ENCODE peak calls at places on chromosomes 4 and X, in five cellular contexts. One of them, this sample, is unnamed.
A peak's percentile ranks its signal among the peaks of the same experiment; 100 is the strongest.

GRCh38 chrX:153439977-153440376 is 5.9 kb downstream of the TREX2 start:
- DNase-seq in sigmoid colon: no peak
- DNase-seq in heart left ventricle: no peak
- DNase-seq in breast epithelium: no peak
- DNase-seq in suprapubic skin: no peak
- DNase-seq in this sample: no peak

GRCh38 chrX:154444755-154445246 is 860 bp downstream of the FAM50A start:
- DNase-seq in sigmoid colon: no peak
- DNase-seq in heart left ventricle: no peak
- DNase-seq in breast epithelium: no peak
- DNase-seq in suprapubic skin: no peak
- DNase-seq in this sample: no peak

GRCh38 chrX:11724122-11725017 is 33.7 kb upstream of the MSL3 start:
- DNase-seq in sigmoid colon: no peak
- DNase-seq in heart left ventricle: no peak
- DNase-seq in breast epithelium: no peak
- DNase-seq in suprapubic skin: no peak
- DNase-seq in this sample: no peak

GRCh38 chrX:40085086-40085551 is 12.6 kb downstream of the BCOR start:
- DNase-seq in sigmoid colon: no peak
- DNase-seq in heart left ventricle: no peak
- DNase-seq in breast epithelium: no peak
- DNase-seq in suprapubic skin: no peak
- DNase-seq in this sample: no peak

GRCh38 chr4:183118585-183118984 is 19.5 kb downstream of the WWC2 start:
- DNase-seq in sigmoid colon: no peak
- DNase-seq in heart left ventricle: no peak
- DNase-seq in breast epithelium: no peak
- DNase-seq in suprapubic skin: no peak
- DNase-seq in this sample: no peak

GRCh38 chr4:131248314-131248713 is 1900.8 kb upstream of the PCDH10 start:
- DNase-seq in sigmoid colon: no peak
- DNase-seq in heart left ventricle: no peak
- DNase-seq in breast epithelium: no peak
- DNase-seq in suprapubic skin: no peak
- DNase-seq in this sample: no peak

GRCh38 chr4:42364654-42365053 is 32.6 kb upstream of the SHISA3 start:
- DNase-seq in sigmoid colon: no peak
- DNase-seq in heart left ventricle: no peak
- DNase-seq in breast epithelium: no peak
- DNase-seq in suprapubic skin: no peak
- DNase-seq in this sample: no peak

GRCh38 chr4:44869222-44869882 is 143.0 kb upstream of the GNPDA2 start:
- DNase-seq in sigmoid colon: no peak
- DNase-seq in heart left ventricle: no peak
- DNase-seq in breast epithelium: no peak
- DNase-seq in suprapubic skin: no peak
- DNase-seq in this sample: no peak

GRCh38 chr4:22906046-22906445 is 213.3 kb downstream of the GBA3 start:
- DNase-seq in sigmoid colon: no peak
- DNase-seq in heart left ventricle: no peak
- DNase-seq in breast epithelium: no peak
- DNase-seq in suprapubic skin: no peak
- DNase-seq in this sample: no peak

GRCh38 chr4:137267024-137267423 is 265.3 kb downstream of the PCDH18 start:
- DNase-seq in sigmoid colon: no peak
- DNase-seq in heart left ventricle: no peak
- DNase-seq in breast epithelium: no peak
- DNase-seq in suprapubic skin: no peak
- DNase-seq in this sample: no peak

GRCh38 chr4:108270466-108271450 is 102.0 kb upstream of the LEF1 start:
- DNase-seq in sigmoid colon: no peak
- DNase-seq in heart left ventricle: no peak
- DNase-seq in breast epithelium: no peak
- DNase-seq in suprapubic skin: no peak
- DNase-seq in this sample: no peak

GRCh38 chr4:15677507-15677988 is 4.1 kb upstream of the FAM200B start:
- DNase-seq in sigmoid colon: no peak
- DNase-seq in heart left ventricle: no peak
- DNase-seq in breast epithelium: no peak
- DNase-seq in suprapubic skin: no peak
- DNase-seq in this sample: no peak

GRCh38 chrX:136880003-136880451 is 498 bp downstream of the RBMX start:
- DNase-seq in sigmoid colon: no peak
- DNase-seq in heart left ventricle: peak; percentile 18
- DNase-seq in breast epithelium: no peak
- DNase-seq in suprapubic skin: peak; percentile 66
- DNase-seq in this sample: peak; percentile 29

GRCh38 chr4:138242830-138243149 is 641 bp upstream of the SLC7A11 start:
- DNase-seq in sigmoid colon: no peak
- DNase-seq in heart left ventricle: no peak
- DNase-seq in breast epithelium: no peak
- DNase-seq in suprapubic skin: no peak
- DNase-seq in this sample: no peak

GRCh38 chr4:3308691-3309090 is 15.9 kb downstream of the RGS12 start:
- DNase-seq in sigmoid colon: no peak
- DNase-seq in heart left ventricle: no peak
- DNase-seq in breast epithelium: peak; percentile 30
- DNase-seq in suprapubic skin: peak; percentile 49
- DNase-seq in this sample: no peak

GRCh38 chr4:44425614-44426208 is 22.9 kb downstream of the KCTD8 start:
- DNase-seq in sigmoid colon: no peak
- DNase-seq in heart left ventricle: no peak
- DNase-seq in breast epithelium: no peak
- DNase-seq in suprapubic skin: no peak
- DNase-seq in this sample: no peak

GRCh38 chr4:6128221-6128871 is 72.0 kb downstream of the JAKMIP1 start:
- DNase-seq in sigmoid colon: peak; percentile 53
- DNase-seq in heart left ventricle: no peak
- DNase-seq in breast epithelium: no peak
- DNase-seq in suprapubic skin: no peak
- DNase-seq in this sample: no peak

GRCh38 chrX:1529328-1529727 is 7.7 kb downstream of the P2RY8 start:
- DNase-seq in sigmoid colon: no peak
- DNase-seq in heart left ventricle: no peak
- DNase-seq in breast epithelium: no peak
- DNase-seq in suprapubic skin: peak; percentile 38
- DNase-seq in this sample: no peak
- TF ChIP-seq POLR2A in sigmoid colon: no peak
- TF ChIP-seq POLR2A in heart left ventricle: no peak
- TF ChIP-seq POLR2A in breast epithelium: no peak
- TF ChIP-seq POLR2A in suprapubic skin: no peak
- TF ChIP-seq POLR2A in this sample: no peak

DNA sequence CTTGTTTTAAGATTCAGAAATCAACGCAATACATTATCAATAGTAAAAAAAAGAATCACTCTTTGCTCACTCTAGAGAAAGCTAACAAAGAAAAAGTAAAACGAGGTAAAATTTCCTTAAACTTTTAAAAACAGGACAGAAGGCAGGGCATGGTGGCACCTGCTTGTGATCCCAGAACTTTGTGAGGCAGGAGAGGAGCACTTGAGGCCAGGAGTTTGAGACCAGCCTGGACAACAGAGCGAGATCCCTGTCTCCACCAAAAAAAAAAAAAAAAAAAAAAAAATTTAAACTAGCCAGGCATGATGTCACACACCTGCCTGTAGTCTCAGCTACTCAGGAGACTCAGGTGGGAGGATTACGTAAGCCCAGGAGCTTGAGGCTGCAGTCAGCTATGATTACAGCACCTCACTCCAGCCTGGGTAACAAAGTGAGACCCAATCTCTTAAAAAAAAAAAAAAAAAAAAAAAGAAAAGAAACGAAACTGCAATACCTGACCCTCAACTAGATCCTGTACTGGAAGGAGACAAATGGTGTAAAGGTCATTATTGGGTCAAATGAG is 3.5 kb downstream of the CCNI start:
- DNase-seq in sigmoid colon: no peak
- DNase-seq in heart left ventricle: no peak
- DNase-seq in breast epithelium: no peak
- DNase-seq in suprapubic skin: no peak
- DNase-seq in this sample: no peak
- H3K4me3 ChIP-seq in sigmoid colon: no peak overlapping the region
- H3K4me3 ChIP-seq in heart left ventricle: no peak overlapping the region
- H3K4me3 ChIP-seq in breast epithelium: peak overlapping the region; percentile 97
- H3K4me3 ChIP-seq in suprapubic skin: no peak overlapping the region
- H3K4me3 ChIP-seq in this sample: no peak overlapping the region

DNA sequence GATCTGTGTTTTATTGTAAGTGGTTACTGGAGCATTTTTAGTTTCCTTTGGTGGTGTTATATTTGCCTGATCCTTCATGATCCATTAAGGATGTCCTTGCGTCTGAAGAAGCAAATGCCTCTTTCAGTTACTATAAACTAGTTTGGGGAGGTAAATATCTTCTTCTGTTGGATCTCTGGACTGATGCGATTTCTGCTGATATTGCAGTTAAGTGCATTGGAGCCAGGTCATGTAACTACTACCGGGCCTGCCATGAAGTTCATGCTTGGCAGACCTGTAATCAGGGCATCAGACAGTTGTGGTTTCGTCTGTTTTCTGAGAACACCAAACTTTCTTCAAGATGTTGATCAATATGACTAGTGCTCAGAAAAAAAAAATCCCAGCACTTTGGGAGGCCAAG is 22.9 kb downstream of the ZNF718 start:
- DNase-seq in sigmoid colon: no peak
- DNase-seq in heart left ventricle: no peak
- DNase-seq in breast epithelium: no peak
- DNase-seq in suprapubic skin: no peak
- DNase-seq in this sample: no peak
- H3K9me3 ChIP-seq in sigmoid colon: peaks cover 38% of the 10 kb centered on the region
- H3K9me3 ChIP-seq in heart left ventricle: peaks cover 90% of the 10 kb centered on the region
- H3K9me3 ChIP-seq in breast epithelium: peaks cover 94% of the 10 kb centered on the region
- H3K9me3 ChIP-seq in suprapubic skin: peaks cover 66% of the 10 kb centered on the region
- H3K9me3 ChIP-seq in this sample: no peaks in the 10 kb centered on the region

GRCh38 chr4:169756971-169757574 is 671 bp downstream of the HPF1 start:
- DNase-seq in sigmoid colon: no peak
- DNase-seq in heart left ventricle: no peak
- DNase-seq in breast epithelium: no peak
- DNase-seq in suprapubic skin: no peak
- DNase-seq in this sample: no peak

DNA sequence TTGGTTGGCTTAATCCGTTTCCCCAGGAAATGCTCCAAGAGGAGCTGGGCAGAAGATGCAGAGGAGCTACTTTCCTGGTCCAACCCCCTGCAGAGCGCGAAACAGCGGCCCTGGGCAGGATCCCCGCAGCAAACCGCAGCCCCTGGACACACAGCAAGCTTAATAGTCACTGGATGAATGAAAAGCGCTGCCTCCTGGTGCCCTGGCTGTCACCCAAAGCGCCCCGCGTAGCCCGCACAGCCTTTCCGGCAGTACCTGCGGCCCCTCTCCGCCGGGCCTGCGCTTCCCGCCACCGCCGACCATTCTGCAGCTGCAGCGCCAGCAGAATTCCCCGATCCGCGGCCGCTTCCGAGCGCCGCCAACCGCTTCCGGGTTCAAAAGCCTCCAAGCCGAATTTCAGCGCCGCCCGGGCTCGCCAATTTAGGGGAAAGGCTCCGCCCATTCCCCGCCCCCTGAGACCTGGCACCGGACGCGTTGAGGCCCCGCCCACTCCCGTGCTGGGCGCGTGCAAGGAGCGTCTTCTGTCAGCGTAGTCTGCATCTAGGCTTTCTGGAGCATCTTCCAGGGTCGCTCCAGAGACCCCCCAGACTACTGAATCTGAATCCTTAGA is at the start of gene HPF1:
- DNase-seq in sigmoid colon: peak; percentile 96
- DNase-seq in heart left ventricle: peak; percentile 93
- DNase-seq in breast epithelium: peak; percentile 89
- DNase-seq in suprapubic skin: peak; percentile 96
- DNase-seq in this sample: peak; percentile 84
- TF ChIP-seq POLR2A in sigmoid colon: no peak
- TF ChIP-seq POLR2A in heart left ventricle: peak; percentile 57
- TF ChIP-seq POLR2A in breast epithelium: no peak
- TF ChIP-seq POLR2A in suprapubic skin: no peak
- TF ChIP-seq POLR2A in this sample: peak; percentile 35

DNA sequence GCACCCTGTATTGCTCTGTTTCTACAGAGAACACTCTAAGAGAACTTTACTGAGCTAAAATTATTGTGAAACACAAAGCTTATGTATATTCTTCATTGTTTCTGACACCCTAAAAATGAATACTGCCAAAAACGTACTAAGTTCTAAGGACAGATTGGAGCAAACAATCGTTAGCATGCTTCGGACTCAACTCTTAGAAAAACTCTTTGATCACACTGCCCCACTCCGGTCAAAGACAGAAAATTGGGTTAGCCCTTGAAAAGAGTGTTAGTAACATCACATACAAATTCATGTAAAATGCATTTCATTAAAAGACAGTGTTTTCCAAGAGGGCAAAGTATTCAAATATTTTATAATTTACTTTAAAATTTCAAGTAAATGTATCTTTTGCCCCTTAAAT is 177.4 kb downstream of the DCHS2 start:
- DNase-seq in sigmoid colon: no peak
- DNase-seq in heart left ventricle: no peak
- DNase-seq in breast epithelium: no peak
- DNase-seq in suprapubic skin: no peak
- DNase-seq in this sample: no peak
- H3K4me3 ChIP-seq in sigmoid colon: no peak overlapping the region
- H3K4me3 ChIP-seq in heart left ventricle: no peak overlapping the region
- H3K4me3 ChIP-seq in breast epithelium: no peak overlapping the region
- H3K4me3 ChIP-seq in suprapubic skin: no peak overlapping the region
- H3K4me3 ChIP-seq in this sample: no peak overlapping the region

GRCh38 chrX:22486326-22486725 is 213.6 kb downstream of the CBLL2 start:
- DNase-seq in sigmoid colon: no peak
- DNase-seq in heart left ventricle: no peak
- DNase-seq in breast epithelium: no peak
- DNase-seq in suprapubic skin: no peak
- DNase-seq in this sample: no peak

GRCh38 chrX:22481436-22481835 is 208.7 kb downstream of the CBLL2 start:
- DNase-seq in sigmoid colon: no peak
- DNase-seq in heart left ventricle: no peak
- DNase-seq in breast epithelium: no peak
- DNase-seq in suprapubic skin: no peak
- DNase-seq in this sample: no peak
- H3K9me3 ChIP-seq in sigmoid colon: no peaks in the 10 kb centered on the region
- H3K9me3 ChIP-seq in heart left ventricle: peaks cover 6% of the 10 kb centered on the region
- H3K9me3 ChIP-seq in breast epithelium: peaks cover 29% of the 10 kb centered on the region
- H3K9me3 ChIP-seq in suprapubic skin: no peaks in the 10 kb centered on the region
- H3K9me3 ChIP-seq in this sample: no peaks in the 10 kb centered on the region

DNA sequence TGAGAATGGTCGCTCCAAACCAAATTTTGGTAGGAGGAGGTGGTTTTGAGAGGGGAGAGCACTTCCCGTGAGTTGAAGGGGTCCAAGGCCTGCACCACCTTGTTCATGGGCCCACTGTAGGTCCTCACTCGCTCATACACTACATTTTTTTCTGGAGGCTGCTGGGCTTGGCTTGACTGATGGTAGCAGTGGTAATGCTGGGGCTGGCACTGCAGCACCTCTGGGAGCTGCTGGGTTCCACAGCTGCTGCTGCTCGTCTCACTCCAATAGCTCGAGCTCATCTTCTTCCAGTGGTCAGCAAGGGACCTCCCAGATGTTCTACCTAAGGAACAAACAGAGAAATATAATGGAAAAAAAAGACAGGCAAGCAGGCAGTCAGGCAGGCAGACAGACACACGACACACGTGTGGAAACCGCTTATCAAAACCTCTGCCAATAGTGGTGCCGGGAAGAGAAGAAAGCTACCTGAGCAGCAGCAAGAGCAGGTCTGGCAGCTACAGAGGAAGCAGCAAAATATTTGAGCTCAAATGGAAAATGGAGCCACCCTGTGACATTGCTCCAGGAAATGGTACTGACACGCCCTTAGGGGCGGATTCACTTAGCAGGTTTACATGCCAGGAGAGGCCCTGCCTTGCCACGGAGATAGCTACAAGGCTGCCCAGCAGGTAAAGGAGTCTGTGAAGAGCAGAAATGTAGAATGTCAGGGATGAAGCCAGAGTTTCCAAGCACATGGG is at the start of gene POF1B:
- DNase-seq in sigmoid colon: no peak
- DNase-seq in heart left ventricle: no peak
- DNase-seq in breast epithelium: peak; percentile 48
- DNase-seq in suprapubic skin: no peak
- DNase-seq in this sample: no peak
- TF ChIP-seq POLR2A in sigmoid colon: peak; percentile 45
- TF ChIP-seq POLR2A in heart left ventricle: no peak
- TF ChIP-seq POLR2A in breast epithelium: no peak
- TF ChIP-seq POLR2A in suprapubic skin: no peak
- TF ChIP-seq POLR2A in this sample: no peak

This sample was measured in gastrocnemius medialis.